ENCODE peak calls at places on chromosomes 5 and 9, in five cellular contexts. D, Q, B, H and I are unnamed samples.

GRCh38 chr9:16532681-16533450 is 337.6 kb downstream of the BNC2 start:
- DNase-seq in D (no peak), Q (no peak), B (peak), H (no peak), I (peak)

GRCh38 chr5:143376911-143377838 is 26.3 kb downstream of the NR3C1 start:
- DNase-seq in D (no peak), Q (no peak), B (no peak), H (no peak), I (no peak)

GRCh38 chr5:31361234-31361633 is 167.7 kb downstream of the CDH6 start:
- DNase-seq in D (no peak), Q (peak), B (no peak), H (no peak), I (no peak)

GRCh38 chr9:83722726-83723495 is 15.2 kb upstream of the UBQLN1 start:
- DNase-seq in D (no peak), Q (no peak), B (no peak), H (no peak), I (no peak)

GRCh38 chr9:99349870-99350269 is 127.8 kb downstream of the SEC61B start:
- DNase-seq in D (no peak), Q (no peak), B (no peak), H (no peak), I (no peak)

GRCh38 chr9:28916348-28916747 is 1343.1 kb upstream of the C9orf72 start:
- DNase-seq in D (no peak), Q (no peak), B (no peak), H (no peak), I (no peak)

GRCh38 chr5:159510282-159510681 is 180.0 kb upstream of the IL12B start:
- DNase-seq in D (peak), Q (peak), B (no peak), H (peak), I (peak)

GRCh38 chr9:121721770-121722169 is 70.3 kb downstream of the DAB2IP start:
- DNase-seq in D (no peak), Q (no peak), B (no peak), H (no peak), I (no peak)

GRCh38 chr9:37925786-37926736 is 22.1 kb upstream of the SLC25A51 start:
- DNase-seq in D (no peak), Q (no peak), B (no peak), H (no peak), I (no peak)

GRCh38 chr5:115072266-115073056 is 97.2 kb downstream of the TRIM36 start:
- DNase-seq in D (no peak), Q (no peak), B (no peak), H (no peak), I (no peak)

GRCh38 chr5:150428106-150428876 is 15.6 kb upstream of the CD74 start:
- DNase-seq in D (peak), Q (peak), B (no peak), H (peak), I (no peak)

GRCh38 chr9:30978000-30978399 is 1406.4 kb upstream of the ACO1 start:
- DNase-seq in D (no peak), Q (no peak), B (no peak), H (no peak), I (no peak)

GRCh38 chr9:107213561-107214028 is 69.5 kb upstream of the RAD23B start:
- DNase-seq in D (no peak), Q (no peak), B (peak), H (no peak), I (peak)

GRCh38 chr9:34032631-34033030 is 16.1 kb downstream of the UBAP2 start:
- DNase-seq in D (no peak), Q (no peak), B (no peak), H (no peak), I (no peak)

GRCh38 chr5:177437623-177438022 is 9.0 kb upstream of the PRR7 start:
- DNase-seq in D (no peak), Q (no peak), B (no peak), H (no peak), I (no peak)

GRCh38 chr9:3508531-3509374 is 17.0 kb downstream of the RFX3 start:
- DNase-seq in D (no peak), Q (no peak), B (no peak), H (no peak), I (no peak)

GRCh38 chr5:95731571-95732554 is 727 bp downstream of the RHOBTB3 start:
- DNase-seq in D (peak), Q (peak), B (no peak), H (no peak), I (no peak)

GRCh38 chr5:150520747-150521521 is 13.0 kb downstream of the NDST1 start:
- DNase-seq in D (no peak), Q (no peak), B (no peak), H (no peak), I (no peak)

GRCh38 chr5:152285764-152286163 is 119.3 kb downstream of the NMUR2 start:
- DNase-seq in D (no peak), Q (no peak), B (no peak), H (no peak), I (no peak)

GRCh38 chr9:85038061-85038460 is 368.5 kb downstream of the NTRK2 start:
- DNase-seq in D (no peak), Q (no peak), B (no peak), H (no peak), I (no peak)

GRCh38 chr5:54785729-54786548 is 199.5 kb downstream of the ESM1 start:
- DNase-seq in D (peak), Q (no peak), B (no peak), H (no peak), I (no peak)

GRCh38 chr9:94084314-94084713 is at the start of gene PTPDC1:
- DNase-seq in D (no peak), Q (peak), B (no peak), H (no peak), I (peak)

GRCh38 chr5:177607452-177608192 is 7.7 kb downstream of the B4GALT7 start:
- DNase-seq in D (peak), Q (peak), B (no peak), H (peak), I (peak)

GRCh38 chr5:139651863-139652787 is 4.0 kb downstream of the CXXC5 start:
- DNase-seq in D (peak), Q (peak), B (peak), H (peak), I (no peak)

GRCh38 chr9:85258823-85259370 is 482.9 kb downstream of the AGTPBP1 start:
- DNase-seq in D (peak), Q (no peak), B (peak), H (peak), I (no peak)

GRCh38 chr9:126238415-126238814 is 88.2 kb upstream of the MVB12B start:
- DNase-seq in D (no peak), Q (no peak), B (no peak), H (no peak), I (no peak)

GRCh38 chr5:31021181-31021624 is 172.3 kb upstream of the CDH6 start:
- DNase-seq in D (no peak), Q (no peak), B (no peak), H (no peak), I (peak)

GRCh38 chr5:42483472-42484154 is 60.4 kb downstream of the GHR start:
- DNase-seq in D (no peak), Q (no peak), B (no peak), H (no peak), I (no peak)

GRCh38 chr5:141960449-141961323 is 2.7 kb upstream of the PCDH12 start:
- DNase-seq in D (peak), Q (peak), B (peak), H (peak), I (peak)

GRCh38 chr5:143064207-143064606 is 294.0 kb downstream of the ARHGAP26 start:
- DNase-seq in D (no peak), Q (no peak), B (no peak), H (no peak), I (no peak)

GRCh38 chr9:96858670-96859069 is 4.4 kb upstream of the ZNF782 start:
- DNase-seq in D (no peak), Q (no peak), B (no peak), H (no peak), I (no peak)
- H3K4me3 ChIP-seq in D (no peak), Q (no peak), B (no peak), H (no peak), I (no peak)

GRCh38 chr5:149202910-149203451 is 61.7 kb downstream of the ABLIM3 start:
- DNase-seq in D (no peak), Q (no peak), B (no peak), H (no peak), I (no peak)

GRCh38 chr5:149203896-149204544 is 62.7 kb downstream of the ABLIM3 start:
- DNase-seq in D (no peak), Q (no peak), B (no peak), H (no peak), I (no peak)

GRCh38 chr5:149198148-149198547 is 56.9 kb downstream of the ABLIM3 start:
- DNase-seq in D (no peak), Q (no peak), B (no peak), H (no peak), I (no peak)

GRCh38 chr5:149201121-149201637 is 59.9 kb downstream of the ABLIM3 start:
- DNase-seq in D (no peak), Q (no peak), B (no peak), H (no peak), I (no peak)

DNA sequence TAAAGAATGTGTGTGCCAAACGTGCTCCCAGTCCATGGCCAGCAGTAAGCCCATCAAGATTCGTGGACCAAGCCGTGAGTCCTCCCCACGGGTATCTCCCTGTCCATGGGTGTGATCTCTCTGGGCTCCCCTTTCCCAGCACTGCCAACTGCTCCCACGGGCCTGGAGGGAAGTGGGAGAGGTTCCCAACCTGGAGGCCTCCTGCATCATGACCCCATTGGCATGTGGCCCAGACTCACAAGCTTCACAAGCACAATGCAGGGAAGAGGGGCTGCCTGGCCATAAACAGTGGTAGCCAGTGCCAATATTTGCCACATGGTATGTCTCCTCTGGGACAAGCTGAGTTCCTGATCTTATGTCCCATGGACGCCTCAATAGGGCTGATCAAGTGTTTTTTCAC is 59.1 kb downstream of the ABLIM3 start:
- DNase-seq in D (no peak), Q (no peak), B (no peak), H (no peak), I (no peak)
- H3K27ac ChIP-seq in D (peak), Q (no peak), B (no peak), H (peak), I (no peak)

DNA sequence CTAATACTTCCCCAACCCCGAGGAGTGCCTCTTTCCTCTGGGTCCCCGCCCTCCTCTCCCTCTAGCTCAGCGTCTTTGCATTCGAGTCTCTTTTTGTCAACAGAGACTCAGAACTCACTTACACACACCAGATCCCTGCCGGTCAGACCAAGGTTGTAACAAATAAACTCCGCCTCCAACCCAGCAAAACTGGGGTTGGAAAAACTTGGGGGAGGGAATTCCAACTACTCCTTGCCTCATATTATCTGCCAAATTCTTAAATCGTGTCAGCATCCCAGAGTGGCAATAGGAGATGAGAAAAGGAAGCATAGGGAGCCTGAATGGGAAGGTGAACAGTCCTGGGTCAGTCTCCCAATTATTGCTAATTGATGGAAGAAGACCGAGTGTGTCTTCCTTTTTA is at the start of gene HTR1A:
- DNase-seq in D (no peak), Q (no peak), B (no peak), H (no peak), I (no peak)
- H3K4me3 ChIP-seq in D (no peak), Q (no peak), B (no peak), H (no peak), I (no peak)

GRCh38 chr9:127660886-127661285 is 45.9 kb upstream of the CFAP157 start:
- DNase-seq in D (no peak), Q (no peak), B (no peak), H (no peak), I (no peak)
- H3K27ac ChIP-seq in D (no peak), Q (no peak), B (no peak), H (no peak), I (no peak)

GRCh38 chr9:113886471-113886870 is 10.4 kb downstream of the ZNF618 start:
- DNase-seq in D (no peak), Q (no peak), B (no peak), H (no peak), I (no peak)
- H3K4me3 ChIP-seq in D (peak), Q (peak), B (no peak), H (peak), I (peak)

DNA sequence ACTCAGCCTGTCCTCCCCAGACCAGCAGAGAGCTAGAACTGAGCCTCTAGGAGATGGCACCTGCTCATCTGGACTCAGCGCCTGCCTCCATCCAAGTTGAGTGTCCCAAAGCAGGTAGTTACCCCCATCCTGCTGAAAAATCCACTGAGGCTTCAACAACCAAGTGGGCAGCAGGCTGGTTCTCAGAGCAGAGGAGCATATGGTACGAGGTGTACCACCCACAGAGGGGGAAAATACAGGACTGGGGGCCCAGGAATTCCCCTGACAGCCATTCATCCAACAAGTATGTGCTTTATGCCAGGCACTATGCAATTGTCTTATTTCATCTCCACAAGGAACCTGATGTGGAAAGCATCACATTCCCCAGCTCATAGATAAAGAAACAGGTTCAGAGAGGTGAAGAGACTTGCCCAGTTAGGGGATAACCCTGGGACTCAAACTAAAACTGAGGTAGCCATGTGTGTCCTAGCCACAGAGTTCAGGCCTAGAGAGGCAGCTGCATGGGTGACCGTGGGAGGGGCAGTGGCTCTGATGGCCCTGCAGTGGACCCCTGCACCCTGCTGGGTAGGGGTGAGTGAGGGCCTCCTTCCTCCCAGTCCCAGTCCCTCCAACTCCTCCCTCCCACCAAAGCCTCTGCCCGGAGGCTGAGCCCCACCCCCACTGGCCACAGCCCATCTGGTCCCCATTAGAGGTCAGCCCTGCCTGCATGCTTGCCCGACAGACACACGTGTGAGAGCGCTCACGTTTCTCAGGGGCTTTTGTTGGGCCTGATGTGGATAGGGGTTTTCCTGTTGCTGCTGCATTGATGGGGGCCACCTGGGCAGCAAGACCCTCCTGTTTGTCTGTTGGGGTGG is 11.4 kb downstream of the PDLIM4 start:
- DNase-seq in D (peak), Q (peak), B (no peak), H (peak), I (no peak)
- H3K27ac ChIP-seq in D (no peak), Q (peak), B (no peak), H (no peak), I (peak)